ENCODE peak calls at places on chromosome 14, in six cellular contexts. S, V, A, G, Y and E are unnamed samples.

GRCh38 chr14:105200074-105200473 is 19.0 kb upstream of the NUDT14 start:
- DNase-seq in S (no peak), V (no peak), A (no peak), G (no peak), Y (no peak), E (no peak)

GRCh38 chr14:69573841-69574265 is 818 bp downstream of the CCDC177 start:
- DNase-seq in S (peak), V (peak), A (peak), G (no peak), Y (no peak), E (no peak)

GRCh38 chr14:67887478-67887877 is 67.9 kb downstream of the RAD51B start:
- DNase-seq in S (no peak), V (no peak), A (no peak), G (no peak), Y (no peak), E (no peak)

GRCh38 chr14:95875831-95876768 is 532 bp upstream of the TUNAR start:
- DNase-seq in S (peak), V (peak), A (peak), G (no peak), Y (peak), E (no peak)

GRCh38 chr14:105180598-105181528 is at the start of gene NUDT14:
- DNase-seq in S (peak), V (peak), A (peak), G (peak), Y (peak), E (no peak)

GRCh38 chr14:84482256-84483071 is 1047.5 kb upstream of the FLRT2 start:
- DNase-seq in S (no peak), V (no peak), A (peak), G (no peak), Y (no peak), E (no peak)

GRCh38 chr14:61532818-61533217 is 162.5 kb upstream of the HIF1A start:
- DNase-seq in S (no peak), V (no peak), A (no peak), G (no peak), Y (no peak), E (no peak)

GRCh38 chr14:66610154-66610563 is 102.2 kb downstream of the GPHN start:
- DNase-seq in S (no peak), V (no peak), A (peak), G (no peak), Y (no peak), E (no peak)

GRCh38 chr14:72678360-72678759 is 215.5 kb downstream of the DPF3 start:
- DNase-seq in S (no peak), V (no peak), A (no peak), G (no peak), Y (no peak), E (no peak)

GRCh38 chr14:96585672-96586013 is 83.5 kb downstream of the PAPOLA start:
- DNase-seq in S (no peak), V (no peak), A (no peak), G (no peak), Y (no peak), E (no peak)

GRCh38 chr14:35248476-35248788 is 43.8 kb upstream of the PSMA6 start:
- DNase-seq in S (no peak), V (peak), A (no peak), G (no peak), Y (no peak), E (no peak)

GRCh38 chr14:95134304-95134933 is 22.9 kb downstream of the DICER1 start:
- DNase-seq in S (no peak), V (no peak), A (no peak), G (no peak), Y (no peak), E (no peak)

GRCh38 chr14:28515571-28515970 is 251.0 kb upstream of the FOXG1 start:
- DNase-seq in S (no peak), V (no peak), A (peak), G (no peak), Y (no peak), E (no peak)

GRCh38 chr14:56490379-56490778 is 89.2 kb upstream of the TMEM260 start:
- DNase-seq in S (peak), V (peak), A (peak), G (no peak), Y (no peak), E (no peak)

GRCh38 chr14:97802430-97802829 is 1005.2 kb downstream of the VRK1 start:
- DNase-seq in S (no peak), V (no peak), A (no peak), G (no peak), Y (no peak), E (no peak)

GRCh38 chr14:65431951-65432350 is 19.4 kb downstream of the FUT8 start:
- DNase-seq in S (no peak), V (no peak), A (no peak), G (no peak), Y (no peak), E (no peak)